ENCODE peak calls at places on chromosomes 16 and 17, in eight cellular contexts. One of them, this sample, is unnamed.

GRCh38 chr17:38922538-38923291 is 2.7 kb upstream of the LASP1NB start:
- DNase-seq in GM12878: no peak
- DNase-seq in SK-N-SH: peak; percentile 52
- DNase-seq in stomach: peak; percentile 73
- DNase-seq in transverse colon: peak; percentile 68
- DNase-seq in H1: peak; percentile 63
- DNase-seq in esophagus muscularis mucosa: peak; percentile 93
- DNase-seq in suprapubic skin: no peak
- DNase-seq in this sample: peak; percentile 92

GRCh38 chr16:87363771-87364476 is 19.7 kb downstream of the FBXO31 start:
- DNase-seq in GM12878: no peak
- DNase-seq in SK-N-SH: peak; percentile 83
- DNase-seq in stomach: peak; percentile 52
- DNase-seq in transverse colon: peak; percentile 33
- DNase-seq in H1: no peak
- DNase-seq in esophagus muscularis mucosa: no peak
- DNase-seq in suprapubic skin: no peak
- DNase-seq in this sample: peak; percentile 91

GRCh38 chr16:30041841-30042240 is 10.8 kb upstream of the TLCD3B start:
- DNase-seq in GM12878: no peak
- DNase-seq in SK-N-SH: no peak
- DNase-seq in stomach: no peak
- DNase-seq in transverse colon: no peak
- DNase-seq in H1: no peak
- DNase-seq in esophagus muscularis mucosa: no peak
- DNase-seq in suprapubic skin: no peak
- DNase-seq in this sample: no peak

GRCh38 chr16:72112452-72112792 is 18.8 kb downstream of the DHX38 start:
- DNase-seq in GM12878: no peak
- DNase-seq in SK-N-SH: no peak
- DNase-seq in stomach: no peak
- DNase-seq in transverse colon: no peak
- DNase-seq in H1: no peak
- DNase-seq in esophagus muscularis mucosa: no peak
- DNase-seq in suprapubic skin: no peak
- DNase-seq in this sample: no peak

GRCh38 chr16:17364319-17365210 is 106.2 kb downstream of the XYLT1 start:
- DNase-seq in GM12878: no peak
- DNase-seq in SK-N-SH: peak; percentile 25
- DNase-seq in stomach: no peak
- DNase-seq in transverse colon: no peak
- DNase-seq in H1: no peak
- DNase-seq in esophagus muscularis mucosa: no peak
- DNase-seq in suprapubic skin: no peak
- DNase-seq in this sample: no peak

GRCh38 chr17:40490289-40490853 is 11.1 kb downstream of the TNS4 start:
- DNase-seq in GM12878: no peak
- DNase-seq in SK-N-SH: peak; percentile 89
- DNase-seq in stomach: no peak
- DNase-seq in transverse colon: peak; percentile 58
- DNase-seq in H1: peak; percentile 69
- DNase-seq in esophagus muscularis mucosa: no peak
- DNase-seq in suprapubic skin: no peak
- DNase-seq in this sample: peak; percentile 97

GRCh38 chr16:49312389-49312990 is 30.9 kb upstream of the CBLN1 start:
- DNase-seq in GM12878: no peak
- DNase-seq in SK-N-SH: no peak
- DNase-seq in stomach: no peak
- DNase-seq in transverse colon: no peak
- DNase-seq in H1: no peak
- DNase-seq in esophagus muscularis mucosa: no peak
- DNase-seq in suprapubic skin: no peak
- DNase-seq in this sample: no peak

GRCh38 chr16:68825427-68825826 is 17.9 kb upstream of the TANGO6 start:
- DNase-seq in GM12878: no peak
- DNase-seq in SK-N-SH: no peak
- DNase-seq in stomach: no peak
- DNase-seq in transverse colon: peak; percentile 11
- DNase-seq in H1: no peak
- DNase-seq in esophagus muscularis mucosa: no peak
- DNase-seq in suprapubic skin: no peak
- DNase-seq in this sample: no peak

GRCh38 chr17:1796800-1797199 is 32.9 kb downstream of the SMYD4 start:
- DNase-seq in GM12878: no peak
- DNase-seq in SK-N-SH: no peak
- DNase-seq in stomach: no peak
- DNase-seq in transverse colon: no peak
- DNase-seq in H1: no peak
- DNase-seq in esophagus muscularis mucosa: no peak
- DNase-seq in suprapubic skin: no peak
- DNase-seq in this sample: peak; percentile 71

GRCh38 chr16:21159281-21159951 is 942 bp downstream of the LDAF1 start:
- DNase-seq in GM12878: no peak
- DNase-seq in SK-N-SH: peak; percentile 28
- DNase-seq in stomach: peak; percentile 67
- DNase-seq in transverse colon: peak; percentile 63
- DNase-seq in H1: peak; percentile 76
- DNase-seq in esophagus muscularis mucosa: no peak
- DNase-seq in suprapubic skin: peak; percentile 83
- DNase-seq in this sample: peak; percentile 75

GRCh38 chr17:45700171-45701090 is 83.7 kb upstream of the CRHR1 start:
- DNase-seq in GM12878: no peak
- DNase-seq in SK-N-SH: no peak
- DNase-seq in stomach: no peak
- DNase-seq in transverse colon: no peak
- DNase-seq in H1: no peak
- DNase-seq in esophagus muscularis mucosa: no peak
- DNase-seq in suprapubic skin: no peak
- DNase-seq in this sample: no peak

GRCh38 chr17:4645642-4646041 is 4.2 kb upstream of the ALOX15 start:
- DNase-seq in GM12878: no peak
- DNase-seq in SK-N-SH: no peak
- DNase-seq in stomach: no peak
- DNase-seq in transverse colon: no peak
- DNase-seq in H1: no peak
- DNase-seq in esophagus muscularis mucosa: no peak
- DNase-seq in suprapubic skin: no peak
- DNase-seq in this sample: no peak

GRCh38 chr17:17849863-17850373 is 13.1 kb upstream of the SREBF1 start:
- DNase-seq in GM12878: peak; percentile 32
- DNase-seq in SK-N-SH: peak; percentile 58
- DNase-seq in stomach: peak; percentile 44
- DNase-seq in transverse colon: peak; percentile 55
- DNase-seq in H1: no peak
- DNase-seq in esophagus muscularis mucosa: no peak
- DNase-seq in suprapubic skin: no peak
- DNase-seq in this sample: no peak

GRCh38 chr16:19396555-19397011 is 21.1 kb upstream of the TMC5 start:
- DNase-seq in GM12878: no peak
- DNase-seq in SK-N-SH: no peak
- DNase-seq in stomach: peak; percentile 87
- DNase-seq in transverse colon: peak; percentile 84
- DNase-seq in H1: no peak
- DNase-seq in esophagus muscularis mucosa: no peak
- DNase-seq in suprapubic skin: no peak
- DNase-seq in this sample: no peak

GRCh38 chr17:72539981-72540897 is 419.4 kb downstream of the SOX9 start:
- DNase-seq in GM12878: no peak
- DNase-seq in SK-N-SH: peak; percentile 99
- DNase-seq in stomach: peak; percentile 80
- DNase-seq in transverse colon: peak; percentile 79
- DNase-seq in H1: peak; percentile 98
- DNase-seq in esophagus muscularis mucosa: no peak
- DNase-seq in suprapubic skin: no peak
- DNase-seq in this sample: peak; percentile 77

GRCh38 chr17:81578038-81578441 is 25.9 kb upstream of the FAAP100 start:
- DNase-seq in GM12878: no peak
- DNase-seq in SK-N-SH: no peak
- DNase-seq in stomach: no peak
- DNase-seq in transverse colon: no peak
- DNase-seq in H1: no peak
- DNase-seq in esophagus muscularis mucosa: no peak
- DNase-seq in suprapubic skin: no peak
- DNase-seq in this sample: no peak

GRCh38 chr16:67957622-67958021 is 10.8 kb downstream of the SLC12A4 start:
- DNase-seq in GM12878: no peak
- DNase-seq in SK-N-SH: no peak
- DNase-seq in stomach: no peak
- DNase-seq in transverse colon: no peak
- DNase-seq in H1: no peak
- DNase-seq in esophagus muscularis mucosa: no peak
- DNase-seq in suprapubic skin: no peak
- DNase-seq in this sample: no peak

GRCh38 chr17:49914096-49914490 is 54.9 kb upstream of the DLX4 start:
- DNase-seq in GM12878: no peak
- DNase-seq in SK-N-SH: no peak
- DNase-seq in stomach: no peak
- DNase-seq in transverse colon: no peak
- DNase-seq in H1: no peak
- DNase-seq in esophagus muscularis mucosa: no peak
- DNase-seq in suprapubic skin: no peak
- DNase-seq in this sample: no peak

GRCh38 chr17:49915670-49916069 is 53.3 kb upstream of the DLX4 start:
- DNase-seq in GM12878: no peak
- DNase-seq in SK-N-SH: no peak
- DNase-seq in stomach: no peak
- DNase-seq in transverse colon: no peak
- DNase-seq in H1: peak; percentile 56
- DNase-seq in esophagus muscularis mucosa: no peak
- DNase-seq in suprapubic skin: no peak
- DNase-seq in this sample: no peak

GRCh38 chr17:49915260-49915659 is 53.7 kb upstream of the DLX4 start:
- DNase-seq in GM12878: no peak
- DNase-seq in SK-N-SH: no peak
- DNase-seq in stomach: no peak
- DNase-seq in transverse colon: no peak
- DNase-seq in H1: no peak
- DNase-seq in esophagus muscularis mucosa: no peak
- DNase-seq in suprapubic skin: no peak
- DNase-seq in this sample: no peak

GRCh38 chr17:49913226-49914095 is 55.5 kb upstream of the DLX4 start:
- DNase-seq in GM12878: no peak
- DNase-seq in SK-N-SH: no peak
- DNase-seq in stomach: no peak
- DNase-seq in transverse colon: no peak
- DNase-seq in H1: no peak
- DNase-seq in esophagus muscularis mucosa: no peak
- DNase-seq in suprapubic skin: no peak
- DNase-seq in this sample: no peak

DNA sequence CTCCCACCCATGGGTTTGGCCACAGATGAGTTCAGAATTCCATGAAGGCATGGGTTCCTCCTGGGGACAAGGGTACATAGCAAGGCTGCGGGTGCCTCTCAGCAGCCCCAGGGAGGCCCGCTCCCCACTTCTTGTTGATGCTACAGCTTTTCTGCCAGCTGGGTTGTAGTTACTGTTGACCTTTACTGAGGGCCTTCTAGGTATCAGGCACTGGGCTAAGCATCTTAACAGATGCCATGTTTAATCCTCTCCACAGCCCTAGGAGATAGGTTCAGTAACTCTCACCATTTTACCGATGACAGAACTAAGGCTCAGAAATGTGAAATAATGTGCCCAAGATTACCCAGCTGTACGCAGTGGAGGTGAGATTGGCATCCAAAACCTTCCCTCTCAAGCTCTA is 54.3 kb upstream of the DLX4 start:
- DNase-seq in GM12878: no peak
- DNase-seq in SK-N-SH: no peak
- DNase-seq in stomach: no peak
- DNase-seq in transverse colon: no peak
- DNase-seq in H1: no peak
- DNase-seq in esophagus muscularis mucosa: no peak
- DNase-seq in suprapubic skin: no peak
- DNase-seq in this sample: no peak
- TF ChIP-seq POLR2AphosphoS5 in GM12878: no peak
- TF ChIP-seq POLR2AphosphoS5 in SK-N-SH: no peak
- TF ChIP-seq POLR2AphosphoS5 in stomach: no peak
- TF ChIP-seq POLR2AphosphoS5 in transverse colon: no peak
- TF ChIP-seq POLR2AphosphoS5 in H1: no peak
- TF ChIP-seq POLR2AphosphoS5 in esophagus muscularis mucosa: no peak
- TF ChIP-seq POLR2AphosphoS5 in suprapubic skin: no peak
- TF ChIP-seq POLR2AphosphoS5 in this sample: no peak

DNA sequence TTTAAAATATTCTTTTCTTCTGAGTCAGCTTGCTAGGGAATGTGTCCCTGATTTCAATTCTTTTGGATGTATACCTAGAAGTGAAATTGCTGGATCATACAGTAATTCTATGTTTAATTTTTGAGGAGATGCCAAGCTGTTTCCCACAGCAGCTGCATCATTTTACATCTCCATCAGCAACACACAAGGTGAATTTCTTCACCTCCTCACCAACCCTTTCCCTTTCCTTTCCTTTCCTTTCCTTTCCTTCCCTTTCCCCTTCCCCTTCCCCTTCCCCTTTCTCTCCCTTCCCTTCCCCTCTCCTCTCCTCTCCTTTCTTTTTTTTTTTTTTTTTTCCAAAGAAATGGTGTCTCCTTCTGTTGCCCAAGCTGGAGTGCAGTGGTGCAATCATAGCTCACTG is 45.4 kb upstream of the BRD7 start:
- DNase-seq in GM12878: no peak
- DNase-seq in SK-N-SH: no peak
- DNase-seq in stomach: no peak
- DNase-seq in transverse colon: no peak
- DNase-seq in H1: no peak
- DNase-seq in esophagus muscularis mucosa: peak; percentile 21
- DNase-seq in suprapubic skin: no peak
- DNase-seq in this sample: no peak
- H3K9me3 ChIP-seq in GM12878: no peaks in the 10 kb centered on the region
- H3K9me3 ChIP-seq in SK-N-SH: peaks cover 20% of the 10 kb centered on the region
- H3K9me3 ChIP-seq in stomach: peaks cover 22% of the 10 kb centered on the region
- H3K9me3 ChIP-seq in transverse colon: peaks cover 24% of the 10 kb centered on the region
- H3K9me3 ChIP-seq in H1: peaks cover 7% of the 10 kb centered on the region
- H3K9me3 ChIP-seq in esophagus muscularis mucosa: peaks cover 29% of the 10 kb centered on the region
- H3K9me3 ChIP-seq in suprapubic skin: peaks cover 12% of the 10 kb centered on the region
- H3K9me3 ChIP-seq in this sample: peaks cover 16% of the 10 kb centered on the region

DNA sequence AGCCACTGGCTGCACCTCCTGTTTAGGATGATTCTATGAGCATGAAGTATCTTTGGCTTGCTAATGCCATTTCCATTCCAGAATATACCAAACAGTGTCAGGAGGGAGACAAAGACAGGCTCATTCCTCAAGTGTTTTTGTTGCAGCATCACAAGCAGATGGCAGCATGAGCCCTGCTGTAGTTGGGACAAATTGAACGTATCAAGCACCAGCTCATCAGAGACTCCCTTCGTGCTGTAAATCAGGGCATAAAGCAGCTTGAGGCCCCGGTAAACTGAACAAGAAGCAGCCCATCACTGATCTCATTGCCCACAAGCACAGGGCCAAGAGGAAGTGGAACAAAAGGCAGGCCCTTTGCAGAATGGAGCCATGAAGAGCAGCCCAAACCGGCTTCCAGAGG is 45.8 kb upstream of the HS3ST3A1 start:
- DNase-seq in GM12878: no peak
- DNase-seq in SK-N-SH: no peak
- DNase-seq in stomach: no peak
- DNase-seq in transverse colon: no peak
- DNase-seq in H1: no peak
- DNase-seq in esophagus muscularis mucosa: no peak
- DNase-seq in suprapubic skin: no peak
- DNase-seq in this sample: no peak
- TF ChIP-seq EP300 in GM12878: no peak
- TF ChIP-seq EP300 in SK-N-SH: no peak
- TF ChIP-seq EP300 in stomach: no peak
- TF ChIP-seq EP300 in transverse colon: no peak
- TF ChIP-seq EP300 in H1: no peak
- TF ChIP-seq EP300 in esophagus muscularis mucosa: no peak
- TF ChIP-seq EP300 in suprapubic skin: no peak
- TF ChIP-seq EP300 in this sample: no peak

GRCh38 chr16:15894571-15895358 is 6.4 kb upstream of the CEP20 start:
- DNase-seq in GM12878: no peak
- DNase-seq in SK-N-SH: no peak
- DNase-seq in stomach: no peak
- DNase-seq in transverse colon: no peak
- DNase-seq in H1: no peak
- DNase-seq in esophagus muscularis mucosa: no peak
- DNase-seq in suprapubic skin: no peak
- DNase-seq in this sample: no peak
- TF ChIP-seq POLR2AphosphoS5 in GM12878: no peak
- TF ChIP-seq POLR2AphosphoS5 in SK-N-SH: no peak
- TF ChIP-seq POLR2AphosphoS5 in stomach: no peak
- TF ChIP-seq POLR2AphosphoS5 in transverse colon: no peak
- TF ChIP-seq POLR2AphosphoS5 in H1: no peak
- TF ChIP-seq POLR2AphosphoS5 in esophagus muscularis mucosa: no peak
- TF ChIP-seq POLR2AphosphoS5 in suprapubic skin: no peak
- TF ChIP-seq POLR2AphosphoS5 in this sample: no peak